ENCODE peak calls at places on chromosomes 11 and 22, in six cellular contexts. Y, M, J, D, C and O are unnamed samples.

GRCh38 chr22:19178065-19178658 is 374 bp downstream of the SLC25A1 start:
- DNase-seq in D (peak; percentile 73), C (peak; percentile 58), M (peak; percentile 21), J (no peak), Y (peak; percentile 91), O (peak; percentile 59)

GRCh38 chr11:13140028-13140870 is 131.1 kb downstream of the RASSF10 start:
- DNase-seq in J (peak; percentile 57), D (no peak), M (peak; percentile 100), C (no peak), Y (no peak), O (no peak)

GRCh38 chr11:97888641-97889040 is 1132.1 kb upstream of the CNTN5 start:
- DNase-seq in Y (no peak), J (no peak), C (no peak), M (no peak), D (no peak), O (no peak)

GRCh38 chr11:10728779-10729472 is 22.1 kb upstream of the CTR9 start:
- DNase-seq in Y (no peak), D (peak; percentile 74), C (no peak), J (no peak), M (no peak), O (no peak)

GRCh38 chr22:20904008-20904979 is 12.9 kb upstream of the CRKL start:
- DNase-seq in D (no peak), J (no peak), C (no peak), Y (peak; percentile 48), M (peak; percentile 67), O (no peak)

GRCh38 chr11:127390465-127390864 is 389.9 kb upstream of the KIRREL3 start:
- DNase-seq in J (no peak), Y (no peak), C (no peak), M (no peak), D (no peak), O (no peak)

GRCh38 chr11:122852071-122852831 is 14.0 kb downstream of the CRTAM start:
- DNase-seq in M (no peak), Y (no peak), C (no peak), J (no peak), D (no peak), O (no peak)

GRCh38 chr11:1548221-1549070 is 23.6 kb downstream of the DUSP8 start:
- DNase-seq in C (no peak), M (no peak), D (peak; percentile 81), J (no peak), Y (no peak), O (no peak)

GRCh38 chr11:28542556-28542955 is 434.4 kb downstream of the METTL15 start:
- DNase-seq in D (no peak), C (no peak), J (no peak), M (no peak), Y (no peak), O (no peak)

GRCh38 chr22:27892064-27892463 is 27.0 kb downstream of the PITPNB start:
- DNase-seq in D (no peak), Y (no peak), M (no peak), J (no peak), C (no peak), O (no peak)

GRCh38 chr11:6746086-6746618 is 25.6 kb downstream of the OR2AG2 start:
- DNase-seq in C (peak; percentile 19), D (no peak), Y (no peak), M (no peak), J (peak; percentile 68), O (no peak)
- TF ChIP-seq POLR2AphosphoS5 in C (peak; percentile 86), D (no peak), Y (no peak), M (no peak), J (peak; percentile 89), O (peak; percentile 82)

DNA sequence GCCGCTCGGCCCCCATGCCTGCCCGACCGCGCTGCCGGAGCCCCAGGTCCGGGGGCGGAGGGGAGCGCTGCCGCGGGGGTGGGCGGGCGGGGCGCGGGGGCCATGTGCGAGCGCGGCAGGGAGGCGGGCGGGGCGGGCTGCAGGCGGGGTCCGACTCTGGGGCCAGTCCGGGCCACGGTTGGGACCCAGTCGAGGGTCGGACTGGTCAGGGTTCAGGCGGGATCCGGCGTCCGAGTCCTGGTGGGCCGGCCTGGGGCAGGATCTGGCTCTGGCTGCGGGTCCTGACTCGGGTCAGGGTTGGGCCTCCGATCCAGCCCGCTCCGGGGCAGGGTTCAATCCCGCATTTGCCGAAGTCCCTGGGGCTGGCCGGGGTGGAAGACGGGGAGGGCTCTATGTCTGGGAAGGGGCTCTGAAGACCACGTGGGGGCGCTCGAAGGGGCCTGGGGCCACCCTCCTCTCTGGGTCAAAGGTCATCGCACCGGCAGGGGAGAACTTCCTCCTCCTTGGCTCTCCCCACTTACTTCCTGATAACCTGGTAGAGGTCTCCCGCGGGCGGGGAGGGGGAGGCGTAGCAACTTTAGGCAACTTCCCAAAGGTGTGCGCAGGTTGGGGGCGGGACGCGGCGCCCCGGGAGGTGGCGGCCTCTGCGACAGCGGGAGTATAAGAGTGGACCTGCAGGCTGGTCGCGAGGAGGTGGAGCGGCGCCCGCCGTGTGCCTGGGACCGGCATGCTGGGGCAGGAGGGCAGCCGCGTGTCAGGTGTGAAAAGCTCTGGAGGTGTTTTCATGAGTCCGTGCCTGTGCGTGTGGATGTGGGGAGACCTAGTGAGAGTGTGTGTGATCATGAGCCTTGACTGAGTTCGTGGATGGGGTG is 603 bp downstream of the ESRRA start:
- DNase-seq in Y (peak; percentile 73), D (peak; percentile 87), M (peak; percentile 77), C (no peak), J (no peak), O (no peak)
- TF ChIP-seq POLR2A in Y (peak; percentile 78), D (peak; percentile 37), M (peak; percentile 67), C (peak; percentile 58), J (peak; percentile 82), O (peak; percentile 2)

GRCh38 chr22:30795118-30795517 is 100.4 kb downstream of the OSBP2 start:
- DNase-seq in M (no peak), Y (no peak), C (no peak), D (no peak), J (no peak), O (no peak)

GRCh38 chr22:30785527-30785926 is 90.9 kb downstream of the OSBP2 start:
- DNase-seq in C (no peak), D (no peak), J (no peak), M (no peak), Y (no peak), O (no peak)

GRCh38 chr22:30790366-30790765 is 95.7 kb downstream of the OSBP2 start:
- DNase-seq in Y (no peak), D (no peak), J (no peak), C (no peak), M (no peak), O (no peak)
- TF ChIP-seq TAF1 in Y (no peak), D (no peak), J (no peak), C (no peak), M (no peak), O (no peak)

DNA sequence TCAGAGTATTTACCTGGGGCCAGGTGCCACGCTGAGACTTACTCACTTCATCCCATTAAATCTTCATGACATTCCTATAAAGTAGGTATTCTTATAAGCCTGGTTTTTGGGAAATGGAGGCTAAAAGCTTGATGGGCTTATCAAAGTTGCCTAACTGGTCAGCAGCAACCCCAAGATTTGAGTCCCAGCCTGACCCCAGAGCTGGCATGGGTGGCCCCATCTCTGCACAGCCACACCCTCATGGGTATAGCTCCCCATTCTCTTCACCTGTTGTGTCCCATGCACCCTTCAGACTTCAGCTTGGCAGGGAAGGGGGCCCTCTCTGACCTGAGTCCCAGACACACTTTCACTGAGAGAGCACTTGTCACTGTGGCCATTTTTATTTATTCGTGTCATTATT is 37.4 kb upstream of the TP53I11 start:
- DNase-seq in M (no peak), D (no peak), J (no peak), Y (no peak), C (no peak), O (no peak)
- TF ChIP-seq POLR2AphosphoS5 in M (no peak), D (no peak), J (no peak), Y (no peak), C (no peak), O (no peak)

GRCh38 chr22:17905445-17905844 is 118.9 kb downstream of the MICAL3 start:
- DNase-seq in D (no peak), C (no peak), J (no peak), M (no peak), Y (no peak), O (no peak)

GRCh38 chr22:17903564-17904295 is 120.6 kb downstream of the MICAL3 start:
- DNase-seq in M (no peak), C (no peak), Y (no peak), J (no peak), D (peak; percentile 54), O (no peak)

GRCh38 chr22:17906978-17907730 is 117.2 kb downstream of the MICAL3 start:
- DNase-seq in Y (no peak), C (no peak), D (no peak), J (no peak), M (no peak), O (no peak)

GRCh38 chr22:17898375-17898774 is 124.1 kb upstream of the BID start:
- DNase-seq in Y (no peak), D (no peak), J (no peak), M (no peak), C (no peak), O (no peak)

GRCh38 chr22:17902960-17903359 is 121.4 kb downstream of the MICAL3 start:
- DNase-seq in J (no peak), Y (no peak), M (no peak), D (no peak), C (no peak), O (no peak)
- TF ChIP-seq POLR2A in J (no peak), Y (no peak), M (no peak), D (no peak), C (no peak), O (no peak)

GRCh38 chr11:132005874-132006273 is 635.5 kb downstream of the NTM start:
- DNase-seq in D (no peak), C (no peak), J (no peak), M (no peak), Y (no peak), O (no peak)

GRCh38 chr11:132008226-132008625 is 637.8 kb downstream of the NTM start:
- DNase-seq in J (no peak), Y (no peak), C (no peak), M (no peak), D (no peak), O (no peak)

GRCh38 chr11:132007184-132007583 is 636.8 kb downstream of the NTM start:
- DNase-seq in C (no peak), Y (no peak), J (no peak), D (no peak), M (no peak), O (no peak)

DNA sequence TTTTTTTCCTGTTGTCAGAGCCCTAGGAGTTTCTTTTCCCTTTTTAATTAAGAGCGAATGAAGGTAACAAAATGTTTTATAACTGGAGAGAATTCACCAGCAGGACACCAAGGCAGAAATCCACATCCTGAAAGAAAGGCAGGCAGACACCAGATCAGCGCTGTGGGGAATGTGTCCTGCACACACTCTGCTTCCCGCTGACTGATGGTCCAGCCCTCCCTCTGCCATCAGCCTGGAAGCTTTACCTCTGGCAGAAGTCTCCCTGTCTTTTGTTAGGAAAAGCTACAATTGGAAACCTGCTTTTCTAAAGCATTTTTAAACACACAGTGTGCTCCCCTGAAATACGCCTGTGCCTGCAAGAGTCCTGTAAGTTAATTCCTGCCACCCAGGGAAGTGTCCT is 638.5 kb downstream of the NTM start:
- DNase-seq in D (no peak), M (no peak), C (no peak), Y (no peak), J (no peak), O (no peak)
- TF ChIP-seq TAF1 in D (no peak), M (no peak), C (no peak), Y (no peak), J (no peak), O (no peak)